ENCODE peak calls at places on chromosomes 7 and 10, in five cellular contexts. W is anterior cingulate cortex, C is DMS153, V is iris pigment epithelial cell, H is GM23338. M is an unnamed sample.
A peak's percentile ranks its signal among the peaks of the same experiment; 100 is the strongest.

GRCh38 chr7:38973760-38974159 is 3.9 kb upstream of the POU6F2 start:
- DNase-seq in W (no peak), C (no peak), V (no peak), H (peak; percentile 15), M (no peak)

GRCh38 chr7:17963281-17963680 is 23.0 kb upstream of the SNX13 start:
- DNase-seq in W (no peak), C (no peak), V (peak; percentile 40), H (no peak), M (no peak)

GRCh38 chr7:37493810-37494209 is 45.1 kb upstream of the ELMO1 start:
- DNase-seq in W (no peak), C (no peak), V (no peak), H (peak; percentile 19), M (no peak)

GRCh38 chr7:110347091-110347490 is 743.8 kb upstream of the LRRN3 start:
- DNase-seq in W (no peak), C (no peak), V (peak; percentile 12), H (no peak), M (no peak)

GRCh38 chr7:138595454-138595853 is 105.7 kb downstream of the SVOPL start:
- DNase-seq in W (no peak), C (no peak), V (no peak), H (no peak), M (no peak)

GRCh38 chr10:63520463-63521388 is 475 bp upstream of the REEP3 start:
- DNase-seq in W (no peak), C (peak; percentile 51), V (peak; percentile 75), H (peak; percentile 85), M (peak; percentile 88)

GRCh38 chr10:103578782-103579382 is 85.4 kb downstream of the NEURL1 start:
- DNase-seq in W (no peak), C (peak; percentile 37), V (peak; percentile 11), H (no peak), M (no peak)

GRCh38 chr10:132836248-132836831 is 50.4 kb upstream of the NKX6-2 start:
- DNase-seq in W (no peak), C (no peak), V (no peak), H (no peak), M (peak; percentile 8)

GRCh38 chr7:31705377-31705776 is 18.4 kb downstream of the PPP1R17 start:
- DNase-seq in W (no peak), C (no peak), V (no peak), H (no peak), M (no peak)

M was measured in astrocyte of the hippocampus.